ENCODE peak calls at places on chromosomes 5 and 9, in ten cellular contexts. B is GM12878, M is Panc1, T is GM23338, E is SK-N-SH, V is prostate gland, J is HCT116, Y is sigmoid colon, C is upper lobe of left lung, A is endothelial cell of umbilical vein. D is an unnamed sample.

GRCh38 chr5:136056771-136057335 is 28.1 kb downstream of the TGFBI start:
- DNase-seq in B (no peak), M (no peak), T (no peak), E (no peak), V (no peak), J (no peak), Y (no peak), C (no peak), A (no peak), D (no peak)

GRCh38 chr9:9970514-9970913 is 642.3 kb downstream of the PTPRD start:
- DNase-seq in B (no peak), M (no peak), T (no peak), E (no peak), V (no peak), J (no peak), Y (no peak), C (no peak), A (no peak), D (no peak)

GRCh38 chr9:38263534-38263933 is 129.0 kb upstream of the ALDH1B1 start:
- DNase-seq in B (no peak), M (no peak), T (peak), E (no peak), V (no peak), J (peak), Y (no peak), C (no peak), A (peak), D (no peak)

GRCh38 chr5:179258001-179258921 is 87.0 kb downstream of the ADAMTS2 start:
- DNase-seq in B (no peak), M (no peak), T (no peak), E (peak), V (no peak), J (no peak), Y (peak), C (no peak), A (no peak), D (no peak)

GRCh38 chr9:77455312-77455927 is 192.7 kb downstream of the GNA14 start:
- DNase-seq in B (no peak), M (no peak), T (peak), E (no peak), V (no peak), J (peak), Y (no peak), C (no peak), A (peak), D (no peak)

GRCh38 chr5:130954336-130954735 is 210.7 kb downstream of the HINT1 start:
- DNase-seq in B (no peak), M (no peak), T (no peak), E (no peak), V (no peak), J (no peak), Y (no peak), C (no peak), A (no peak), D (no peak)

GRCh38 chr9:72843525-72844439 is 109.1 kb downstream of the ALDH1A1 start:
- DNase-seq in B (no peak), M (no peak), T (peak), E (no peak), V (no peak), J (no peak), Y (no peak), C (no peak), A (no peak), D (no peak)

GRCh38 chr9:104915739-104916138 is 12.2 kb downstream of the ABCA1 start:
- DNase-seq in B (no peak), M (no peak), T (no peak), E (no peak), V (no peak), J (no peak), Y (no peak), C (no peak), A (no peak), D (no peak)

GRCh38 chr5:1961952-1962595 is 79.3 kb upstream of the IRX4 start:
- DNase-seq in B (no peak), M (no peak), T (no peak), E (no peak), V (no peak), J (no peak), Y (no peak), C (no peak), A (no peak), D (no peak)

GRCh38 chr5:118548761-118549160 is 439.6 kb downstream of the DTWD2 start:
- DNase-seq in B (no peak), M (no peak), T (no peak), E (no peak), V (no peak), J (no peak), Y (no peak), C (no peak), A (no peak), D (no peak)

DNA sequence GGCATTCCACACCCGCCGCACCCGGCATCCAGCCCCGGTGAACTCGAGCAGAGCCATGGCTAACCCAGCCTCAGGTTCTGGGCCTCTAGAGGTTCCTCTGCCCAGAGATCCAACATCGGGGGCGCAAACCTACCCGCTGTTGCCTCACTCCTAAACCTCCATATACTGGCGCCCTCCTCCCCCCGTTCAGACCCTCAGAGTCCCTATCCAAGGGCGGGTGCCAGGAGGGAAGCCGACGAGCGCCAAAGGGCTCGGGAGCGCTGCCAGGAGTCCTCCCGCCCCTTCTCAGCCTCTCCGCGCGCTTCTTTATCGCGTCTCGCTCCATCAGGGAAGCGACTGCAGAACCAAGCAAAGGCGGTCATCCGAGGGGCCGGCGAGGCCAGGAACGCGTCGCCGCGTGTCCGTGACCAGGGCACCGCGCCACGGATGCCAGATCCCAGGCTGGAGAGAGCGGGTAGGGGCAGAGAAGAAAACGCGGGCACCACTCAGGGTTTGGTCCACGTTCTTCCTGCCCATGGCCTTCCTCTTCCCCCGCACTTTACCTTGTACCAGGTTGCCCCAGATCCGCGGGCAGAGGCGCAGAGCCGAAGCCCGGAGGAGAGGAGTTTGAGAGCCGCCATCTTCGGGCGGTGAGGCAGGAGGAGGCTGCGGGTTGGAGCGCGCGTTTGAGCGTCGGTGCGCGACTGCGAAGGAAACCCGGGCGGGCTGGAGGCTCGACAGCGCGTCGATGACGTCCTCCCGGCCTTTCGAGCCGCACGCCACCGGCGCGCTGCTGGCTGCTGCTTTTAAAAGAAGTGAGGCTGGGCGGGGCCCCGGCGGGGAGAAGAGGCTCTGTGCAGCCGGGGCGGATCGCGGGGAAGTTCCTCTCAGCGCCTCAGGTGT is at the start of gene OXCT1:
- DNase-seq in B (peak), M (no peak), T (peak), E (peak), V (peak), J (peak), Y (peak), C (peak), A (peak), D (peak)
- TF ChIP-seq POLR2AphosphoS5 in B (peak), M (no peak), T (peak), E (peak), V (peak), J (peak), Y (peak), C (peak), A (peak), D (peak)

DNA sequence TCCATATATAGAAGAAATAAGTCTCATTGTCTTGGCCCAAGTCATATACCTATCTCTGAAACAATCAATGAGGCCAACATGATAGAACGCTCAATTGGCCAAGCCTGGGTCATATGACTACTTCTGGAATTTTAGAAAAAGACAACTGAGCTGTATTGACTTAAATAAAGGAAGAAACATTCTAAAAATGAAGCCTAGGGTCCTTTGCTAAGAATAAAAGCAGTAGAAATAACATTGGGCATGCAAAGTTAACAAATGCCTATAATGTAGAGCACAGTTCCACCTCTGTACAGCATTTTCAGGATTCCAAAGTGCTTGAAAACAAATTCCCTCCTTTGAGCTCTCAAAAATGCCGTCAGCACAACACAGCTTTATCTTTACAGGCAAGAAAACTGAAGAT is 391.8 kb downstream of the PRELID2 start:
- DNase-seq in B (no peak), M (no peak), T (no peak), E (no peak), V (no peak), J (no peak), Y (no peak), C (no peak), A (no peak), D (no peak)
- H3K27ac ChIP-seq in B (no peak), M (no peak), T (no peak), E (no peak), V (no peak), J (no peak), Y (no peak), C (no peak), A (no peak), D (no peak)

GRCh38 chr9:94576131-94576530 is 17.5 kb downstream of the FBP2 start:
- DNase-seq in B (no peak), M (no peak), T (no peak), E (no peak), V (no peak), J (no peak), Y (no peak), C (no peak), A (no peak), D (no peak)
- H3K4me3 ChIP-seq in B (no peak), M (no peak), T (no peak), E (no peak), V (no peak), J (no peak), Y (no peak), C (no peak), A (no peak), D (no peak)

DNA sequence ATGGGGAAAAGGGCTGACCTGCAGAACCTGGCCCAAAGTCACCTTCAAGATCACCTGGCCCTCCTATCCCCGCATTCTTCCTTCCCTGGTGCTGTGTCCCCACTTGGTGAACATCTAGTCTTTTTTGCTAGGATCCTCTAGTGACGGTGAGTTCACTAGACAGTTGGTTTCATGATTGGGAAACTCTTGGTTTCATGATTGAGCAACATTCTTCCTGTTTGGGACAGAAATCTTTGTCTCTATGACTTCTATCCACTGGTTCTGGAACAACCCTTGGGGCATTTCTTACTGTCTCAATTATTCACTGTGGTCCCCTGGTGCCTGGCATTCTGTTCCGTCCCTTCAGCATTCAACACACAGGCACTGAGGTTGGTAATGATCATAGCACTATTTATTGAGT is 50.2 kb upstream of the DAB2IP start:
- DNase-seq in B (no peak), M (no peak), T (no peak), E (no peak), V (no peak), J (no peak), Y (no peak), C (no peak), A (no peak), D (no peak)
- TF ChIP-seq POLR2AphosphoS5 in B (no peak), M (no peak), T (no peak), E (no peak), V (no peak), J (no peak), Y (no peak), C (no peak), A (no peak), D (peak)

DNA sequence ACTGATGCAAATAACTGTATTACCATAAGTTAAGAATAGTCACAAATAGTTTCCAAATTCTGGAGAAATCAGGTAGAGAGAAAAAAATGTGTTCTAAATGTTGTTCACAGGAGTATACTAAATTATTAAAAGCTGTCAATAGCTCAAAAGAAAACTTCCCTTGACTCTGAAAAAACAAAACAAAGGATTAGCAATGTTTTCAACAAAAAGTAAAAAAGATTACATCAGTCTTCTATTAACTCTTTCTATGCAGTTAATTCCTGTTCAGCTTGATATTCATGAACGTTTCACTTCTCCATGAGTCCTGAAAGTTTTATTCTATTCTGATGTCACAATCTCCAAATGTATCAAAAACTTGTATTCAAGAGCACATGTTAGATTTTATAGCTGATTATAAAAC is 9.5 kb upstream of the CLTB start:
- DNase-seq in B (no peak), M (no peak), T (no peak), E (no peak), V (no peak), J (no peak), Y (no peak), C (no peak), A (no peak), D (no peak)
- H3K27ac ChIP-seq in B (no peak), M (no peak), T (no peak), E (no peak), V (no peak), J (no peak), Y (no peak), C (no peak), A (no peak), D (no peak)

DNA sequence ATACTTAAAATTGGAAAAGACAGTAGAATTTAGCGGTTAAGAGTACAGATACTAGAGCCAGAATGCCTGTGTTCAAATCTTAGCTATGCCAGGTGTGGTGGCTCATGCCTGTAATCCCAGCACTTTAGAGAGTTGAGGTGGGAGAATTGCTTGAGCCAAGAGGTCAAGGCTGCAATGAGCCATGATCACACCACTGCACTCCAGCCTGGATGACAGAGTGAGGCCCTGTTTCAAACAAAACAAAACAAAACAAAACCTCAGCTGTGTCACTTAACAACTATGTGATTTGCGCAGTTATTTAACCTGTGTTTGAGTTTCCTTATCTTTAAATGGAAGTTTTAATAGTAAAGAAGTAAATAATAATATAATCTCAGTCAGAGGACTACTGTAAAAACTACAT is 68.4 kb downstream of the TBCA start:
- DNase-seq in B (no peak), M (no peak), T (no peak), E (no peak), V (no peak), J (no peak), Y (no peak), C (no peak), A (no peak), D (no peak)
- H3K4me3 ChIP-seq in B (no peak), M (no peak), T (no peak), E (no peak), V (no peak), J (no peak), Y (no peak), C (no peak), A (no peak), D (no peak)

GRCh38 chr9:115680226-115680625 is 473.4 kb upstream of the PAPPA start:
- DNase-seq in B (no peak), M (no peak), T (no peak), E (no peak), V (no peak), J (no peak), Y (no peak), C (no peak), A (no peak), D (no peak)
- TF ChIP-seq POLR2AphosphoS5 in B (no peak), M (no peak), T (no peak), E (no peak), V (no peak), J (no peak), Y (no peak), C (no peak), A (no peak), D (no peak)

DNA sequence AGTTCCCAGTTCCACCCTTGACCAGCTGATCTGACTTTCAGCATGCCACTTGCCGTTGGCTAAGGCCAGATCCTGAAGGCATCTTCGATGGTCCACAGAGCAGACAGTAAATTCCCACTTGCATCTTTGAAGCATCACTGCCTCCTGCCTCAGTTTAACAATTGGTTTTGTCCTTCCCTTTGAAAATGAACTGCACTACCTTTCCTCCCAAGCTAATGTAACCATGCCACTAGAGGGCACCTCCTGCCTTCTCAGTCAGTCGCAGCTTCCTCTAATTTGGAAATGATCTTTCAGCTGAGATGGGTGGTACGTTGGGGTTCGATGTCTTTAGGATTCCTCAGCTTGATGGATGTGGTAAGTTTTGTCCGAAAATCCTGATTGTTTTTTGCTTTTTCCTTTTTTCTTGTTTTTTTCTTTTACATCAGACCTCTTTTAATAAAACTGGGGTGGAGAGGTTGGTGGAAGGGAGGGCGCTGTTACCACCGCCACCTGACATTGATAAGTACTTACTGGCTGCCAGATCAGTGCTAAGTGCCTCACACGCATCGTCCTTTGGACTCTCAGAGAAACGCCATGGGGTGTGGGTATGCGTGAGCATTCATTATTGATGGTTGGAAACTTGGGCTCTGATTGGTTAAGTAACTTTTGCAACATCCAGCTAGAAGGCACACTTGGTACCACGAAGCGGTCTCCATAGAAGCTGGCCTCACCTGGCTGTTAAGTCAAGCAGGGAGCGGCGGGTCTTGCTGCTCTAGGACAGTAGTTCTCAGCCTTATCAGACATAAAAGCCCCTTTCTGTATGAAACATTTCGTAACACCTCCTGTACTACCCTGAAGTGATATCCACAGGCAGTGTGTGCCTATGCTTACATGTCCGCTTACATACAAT is 16.9 kb downstream of the PTTG1 start:
- DNase-seq in B (peak), M (peak), T (peak), E (peak), V (peak), J (peak), Y (no peak), C (no peak), A (peak), D (no peak)
- H3K27ac ChIP-seq in B (peak), M (peak), T (no peak), E (no peak), V (no peak), J (no peak), Y (no peak), C (peak), A (no peak), D (no peak)

GRCh38 chr9:124386201-124386600 is 29.0 kb downstream of the PSMB7 start:
- DNase-seq in B (no peak), M (no peak), T (no peak), E (no peak), V (no peak), J (no peak), Y (no peak), C (no peak), A (peak), D (no peak)
- H3K4me3 ChIP-seq in B (no peak), M (peak), T (no peak), E (no peak), V (no peak), J (no peak), Y (no peak), C (no peak), A (no peak), D (no peak)

DNA sequence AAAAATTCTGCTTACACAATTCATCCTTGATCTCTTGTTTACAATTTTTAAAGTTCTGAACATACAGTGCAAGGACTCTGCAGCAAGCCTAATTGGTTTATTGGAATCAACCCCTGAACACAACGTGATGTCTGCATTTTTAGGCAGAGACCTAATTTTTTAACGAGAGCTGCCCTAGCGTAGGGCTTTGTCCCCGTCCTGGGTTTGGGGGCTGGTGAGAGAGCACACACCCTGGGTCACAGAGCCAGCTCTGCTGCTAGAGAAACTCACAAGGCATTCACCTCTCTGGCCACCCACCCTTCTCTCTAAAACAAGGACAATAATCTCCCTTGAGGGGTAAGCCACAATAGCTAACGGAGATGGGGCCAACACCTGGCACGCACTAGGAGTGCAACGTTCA is 28.2 kb downstream of the SH3PXD2B start:
- DNase-seq in B (no peak), M (no peak), T (no peak), E (no peak), V (no peak), J (no peak), Y (no peak), C (no peak), A (no peak), D (no peak)
- TF ChIP-seq POLR2AphosphoS5 in B (no peak), M (no peak), T (no peak), E (no peak), V (peak), J (no peak), Y (peak), C (no peak), A (no peak), D (peak)